ENCODE peak calls at places on chromosomes 1 and 21, in nine cellular contexts. One of them, this sample, is unnamed.

GRCh38 chr1:205354259-205354904 is 2.3 kb downstream of the KLHDC8A start:
- DNase-seq in fibroblast of pulmonary artery: peak; percentile 86
- DNase-seq in glutamatergic neuron: peak; percentile 70
- DNase-seq in mucosa of gallbladder: peak; percentile 76
- DNase-seq in GM23338: peak; percentile 90
- DNase-seq in heart left ventricle: no peak
- DNase-seq in GM20000: peak; percentile 63
- DNase-seq in mesenchymal stem cell: peak; percentile 73
- DNase-seq in choroid plexus epithelial cell: peak; percentile 88
- DNase-seq in this sample: peak; percentile 80

GRCh38 chr1:221994939-221995338 is 253.1 kb upstream of the DUSP10 start:
- DNase-seq in heart left ventricle: no peak
- DNase-seq in mesenchymal stem cell: peak; percentile 61
- DNase-seq in mucosa of gallbladder: no peak
- DNase-seq in fibroblast of pulmonary artery: peak; percentile 70
- DNase-seq in GM23338: no peak
- DNase-seq in glutamatergic neuron: no peak
- DNase-seq in GM20000: no peak
- DNase-seq in choroid plexus epithelial cell: peak; percentile 91
- DNase-seq in this sample: no peak

GRCh38 chr1:61853545-61853944 is 111.3 kb downstream of the PATJ start:
- DNase-seq in fibroblast of pulmonary artery: peak; percentile 55
- DNase-seq in mucosa of gallbladder: no peak
- DNase-seq in glutamatergic neuron: no peak
- DNase-seq in heart left ventricle: no peak
- DNase-seq in choroid plexus epithelial cell: peak; percentile 65
- DNase-seq in GM20000: no peak
- DNase-seq in mesenchymal stem cell: no peak
- DNase-seq in GM23338: no peak
- DNase-seq in this sample: peak; percentile 53

GRCh38 chr1:109371271-109371739 is 26.4 kb downstream of the SORT1 start:
- DNase-seq in choroid plexus epithelial cell: peak; percentile 75
- DNase-seq in fibroblast of pulmonary artery: peak; percentile 72
- DNase-seq in mesenchymal stem cell: peak; percentile 91
- DNase-seq in heart left ventricle: no peak
- DNase-seq in GM23338: no peak
- DNase-seq in mucosa of gallbladder: no peak
- DNase-seq in glutamatergic neuron: no peak
- DNase-seq in GM20000: no peak
- DNase-seq in this sample: no peak

GRCh38 chr1:177959793-177960515 is 9.9 kb downstream of the SEC16B start:
- DNase-seq in GM23338: peak; percentile 74
- DNase-seq in choroid plexus epithelial cell: peak; percentile 80
- DNase-seq in fibroblast of pulmonary artery: peak; percentile 65
- DNase-seq in mesenchymal stem cell: peak; percentile 36
- DNase-seq in mucosa of gallbladder: no peak
- DNase-seq in heart left ventricle: no peak
- DNase-seq in glutamatergic neuron: no peak
- DNase-seq in GM20000: no peak
- DNase-seq in this sample: peak; percentile 50

GRCh38 chr21:45767071-45768006 is 123.8 kb downstream of the PCBP3 start:
- DNase-seq in fibroblast of pulmonary artery: peak; percentile 17
- DNase-seq in glutamatergic neuron: no peak
- DNase-seq in mucosa of gallbladder: no peak
- DNase-seq in GM20000: no peak
- DNase-seq in heart left ventricle: no peak
- DNase-seq in GM23338: no peak
- DNase-seq in mesenchymal stem cell: no peak
- DNase-seq in choroid plexus epithelial cell: peak; percentile 30
- DNase-seq in this sample: no peak

GRCh38 chr1:35715568-35716002 is 3.1 kb downstream of the C1orf216 start:
- DNase-seq in choroid plexus epithelial cell: peak; percentile 86
- DNase-seq in mesenchymal stem cell: peak; percentile 75
- DNase-seq in heart left ventricle: peak; percentile 77
- DNase-seq in glutamatergic neuron: peak; percentile 85
- DNase-seq in fibroblast of pulmonary artery: peak; percentile 77
- DNase-seq in GM23338: peak; percentile 92
- DNase-seq in GM20000: peak; percentile 87
- DNase-seq in mucosa of gallbladder: peak; percentile 69
- DNase-seq in this sample: peak; percentile 93

GRCh38 chr1:205579711-205580110 is 52.1 kb downstream of the ELK4 start:
- DNase-seq in choroid plexus epithelial cell: no peak
- DNase-seq in GM23338: no peak
- DNase-seq in GM20000: no peak
- DNase-seq in mucosa of gallbladder: no peak
- DNase-seq in heart left ventricle: no peak
- DNase-seq in glutamatergic neuron: no peak
- DNase-seq in mesenchymal stem cell: no peak
- DNase-seq in fibroblast of pulmonary artery: no peak
- DNase-seq in this sample: no peak

GRCh38 chr1:235295902-235296350 is 32.1 kb downstream of the ARID4B start:
- DNase-seq in glutamatergic neuron: no peak
- DNase-seq in GM23338: peak; percentile 22
- DNase-seq in heart left ventricle: no peak
- DNase-seq in fibroblast of pulmonary artery: peak; percentile 17
- DNase-seq in choroid plexus epithelial cell: peak; percentile 96
- DNase-seq in mucosa of gallbladder: peak; percentile 60
- DNase-seq in GM20000: no peak
- DNase-seq in mesenchymal stem cell: peak; percentile 26
- DNase-seq in this sample: no peak

GRCh38 chr1:9840176-9840575 is 16.4 kb upstream of the CLSTN1 start:
- DNase-seq in fibroblast of pulmonary artery: no peak
- DNase-seq in choroid plexus epithelial cell: no peak
- DNase-seq in mucosa of gallbladder: no peak
- DNase-seq in GM23338: no peak
- DNase-seq in glutamatergic neuron: no peak
- DNase-seq in heart left ventricle: no peak
- DNase-seq in mesenchymal stem cell: no peak
- DNase-seq in GM20000: no peak
- DNase-seq in this sample: no peak

GRCh38 chr1:196115641-196116040 is 492.6 kb downstream of the KCNT2 start:
- DNase-seq in GM20000: no peak
- DNase-seq in mucosa of gallbladder: no peak
- DNase-seq in glutamatergic neuron: no peak
- DNase-seq in mesenchymal stem cell: peak; percentile 36
- DNase-seq in fibroblast of pulmonary artery: peak; percentile 70
- DNase-seq in GM23338: no peak
- DNase-seq in heart left ventricle: peak; percentile 74
- DNase-seq in choroid plexus epithelial cell: peak; percentile 79
- DNase-seq in this sample: no peak

GRCh38 chr1:25433389-25434186 is 2.9 kb downstream of the MACO1 start:
- DNase-seq in mucosa of gallbladder: no peak
- DNase-seq in glutamatergic neuron: no peak
- DNase-seq in fibroblast of pulmonary artery: no peak
- DNase-seq in choroid plexus epithelial cell: peak; percentile 28
- DNase-seq in mesenchymal stem cell: no peak
- DNase-seq in GM20000: no peak
- DNase-seq in heart left ventricle: no peak
- DNase-seq in GM23338: no peak
- DNase-seq in this sample: peak; percentile 48

GRCh38 chr21:34651032-34651431 is 17.8 kb upstream of the CLIC6 start:
- DNase-seq in GM20000: no peak
- DNase-seq in heart left ventricle: no peak
- DNase-seq in glutamatergic neuron: no peak
- DNase-seq in choroid plexus epithelial cell: no peak
- DNase-seq in GM23338: no peak
- DNase-seq in mucosa of gallbladder: no peak
- DNase-seq in fibroblast of pulmonary artery: no peak
- DNase-seq in mesenchymal stem cell: no peak
- DNase-seq in this sample: no peak

GRCh38 chr1:208207388-208208131 is 36.6 kb downstream of the PLXNA2 start:
- DNase-seq in GM20000: no peak
- DNase-seq in glutamatergic neuron: no peak
- DNase-seq in mesenchymal stem cell: peak; percentile 98
- DNase-seq in choroid plexus epithelial cell: peak; percentile 98
- DNase-seq in heart left ventricle: no peak
- DNase-seq in fibroblast of pulmonary artery: peak; percentile 99
- DNase-seq in GM23338: peak; percentile 17
- DNase-seq in mucosa of gallbladder: peak; percentile 46
- DNase-seq in this sample: no peak

GRCh38 chr1:116390195-116390594 is 17.2 kb downstream of the ATP1A1 start:
- DNase-seq in mucosa of gallbladder: no peak
- DNase-seq in mesenchymal stem cell: no peak
- DNase-seq in glutamatergic neuron: no peak
- DNase-seq in choroid plexus epithelial cell: no peak
- DNase-seq in fibroblast of pulmonary artery: no peak
- DNase-seq in GM23338: no peak
- DNase-seq in GM20000: peak; percentile 43
- DNase-seq in heart left ventricle: no peak
- DNase-seq in this sample: no peak

GRCh38 chr1:17090844-17091243 is 28.4 kb downstream of the PADI2 start:
- DNase-seq in GM23338: no peak
- DNase-seq in glutamatergic neuron: no peak
- DNase-seq in choroid plexus epithelial cell: no peak
- DNase-seq in mucosa of gallbladder: no peak
- DNase-seq in mesenchymal stem cell: no peak
- DNase-seq in heart left ventricle: no peak
- DNase-seq in GM20000: no peak
- DNase-seq in fibroblast of pulmonary artery: no peak
- DNase-seq in this sample: no peak

GRCh38 chr1:83583351-83584014 is 415.4 kb downstream of the TTLL7 start:
- DNase-seq in GM20000: no peak
- DNase-seq in fibroblast of pulmonary artery: no peak
- DNase-seq in mucosa of gallbladder: peak; percentile 33
- DNase-seq in heart left ventricle: no peak
- DNase-seq in GM23338: no peak
- DNase-seq in choroid plexus epithelial cell: peak; percentile 3
- DNase-seq in mesenchymal stem cell: peak; percentile 33
- DNase-seq in glutamatergic neuron: no peak
- DNase-seq in this sample: peak; percentile 46

GRCh38 chr1:3235496-3235895 is 166.5 kb downstream of the PRDM16 start:
- DNase-seq in glutamatergic neuron: no peak
- DNase-seq in choroid plexus epithelial cell: no peak
- DNase-seq in heart left ventricle: no peak
- DNase-seq in fibroblast of pulmonary artery: no peak
- DNase-seq in mucosa of gallbladder: no peak
- DNase-seq in GM20000: no peak
- DNase-seq in GM23338: no peak
- DNase-seq in mesenchymal stem cell: no peak
- DNase-seq in this sample: no peak

GRCh38 chr1:182725264-182725965 is 41.0 kb upstream of the RGS8 start:
- DNase-seq in glutamatergic neuron: no peak
- DNase-seq in mucosa of gallbladder: no peak
- DNase-seq in fibroblast of pulmonary artery: peak; percentile 11
- DNase-seq in choroid plexus epithelial cell: peak; percentile 6
- DNase-seq in heart left ventricle: no peak
- DNase-seq in GM23338: no peak
- DNase-seq in GM20000: no peak
- DNase-seq in mesenchymal stem cell: peak; percentile 11
- DNase-seq in this sample: no peak

GRCh38 chr1:181669209-181669608 is 185.9 kb downstream of the CACNA1E start:
- DNase-seq in glutamatergic neuron: no peak
- DNase-seq in choroid plexus epithelial cell: no peak
- DNase-seq in mucosa of gallbladder: no peak
- DNase-seq in fibroblast of pulmonary artery: no peak
- DNase-seq in GM20000: no peak
- DNase-seq in GM23338: no peak
- DNase-seq in heart left ventricle: no peak
- DNase-seq in mesenchymal stem cell: no peak
- DNase-seq in this sample: no peak

GRCh38 chr1:225476538-225476988 is 48.7 kb upstream of the LBR start:
- DNase-seq in GM20000: no peak
- DNase-seq in glutamatergic neuron: no peak
- DNase-seq in fibroblast of pulmonary artery: no peak
- DNase-seq in mesenchymal stem cell: no peak
- DNase-seq in choroid plexus epithelial cell: no peak
- DNase-seq in heart left ventricle: no peak
- DNase-seq in GM23338: no peak
- DNase-seq in mucosa of gallbladder: no peak
- DNase-seq in this sample: no peak

GRCh38 chr1:161013591-161014513 is 7.1 kb downstream of the F11R start:
- DNase-seq in heart left ventricle: peak; percentile 84
- DNase-seq in fibroblast of pulmonary artery: peak; percentile 97
- DNase-seq in mucosa of gallbladder: peak; percentile 95
- DNase-seq in GM20000: peak; percentile 82
- DNase-seq in mesenchymal stem cell: peak; percentile 87
- DNase-seq in glutamatergic neuron: no peak
- DNase-seq in GM23338: peak; percentile 93
- DNase-seq in choroid plexus epithelial cell: peak; percentile 94
- DNase-seq in this sample: peak; percentile 74

This sample was measured in Karpas-422.